ENCODE peak calls at places on chromosomes 3 and 15, in six cellular contexts. J, F, Q, S, I and L are unnamed samples.

GRCh38 chr3:7396534-7396933 is 535.6 kb downstream of the GRM7 start:
- DNase-seq in J (no peak), Q (no peak), F (no peak), I (no peak), S (no peak), L (no peak)

GRCh38 chr15:63945838-63946298 is 100.4 kb downstream of the DAPK2 start:
- DNase-seq in J (no peak), Q (peak; percentile 89), F (no peak), I (no peak), S (peak; percentile 22), L (no peak)

GRCh38 chr15:43774062-43774461 is 2.7 kb downstream of the ELL3 start:
- DNase-seq in F (no peak), I (no peak), Q (no peak), J (no peak), S (no peak), L (no peak)

GRCh38 chr15:98901438-98901837 is 106.2 kb downstream of the PGPEP1L start:
- DNase-seq in Q (no peak), J (no peak), F (no peak), S (no peak), I (no peak), L (no peak)

GRCh38 chr3:79236488-79236887 is 531.3 kb downstream of the ROBO1 start:
- DNase-seq in S (no peak), Q (no peak), J (no peak), F (no peak), I (no peak), L (no peak)

GRCh38 chr15:57685316-57685715 is 21.2 kb upstream of the POLR2M start:
- DNase-seq in S (no peak), F (no peak), Q (no peak), I (no peak), J (no peak), L (no peak)

GRCh38 chr3:101840066-101840465 is 9.2 kb upstream of the NFKBIZ start:
- DNase-seq in F (no peak), S (no peak), I (no peak), Q (no peak), J (no peak), L (no peak)

GRCh38 chr3:27213450-27213849 is 155.7 kb downstream of the NEK10 start:
- DNase-seq in F (no peak), J (no peak), I (no peak), S (no peak), Q (no peak), L (no peak)

GRCh38 chr15:100094127-100094510 is 247.7 kb downstream of the ADAMTS17 start:
- DNase-seq in Q (no peak), J (no peak), S (no peak), F (no peak), I (no peak), L (no peak)

GRCh38 chr3:45623846-45624245 is 29.3 kb downstream of the LIMD1 start:
- DNase-seq in S (no peak), Q (no peak), I (no peak), F (no peak), J (no peak), L (no peak)

GRCh38 chr3:12948891-12949711 is 107.7 kb upstream of the RPL32 start:
- DNase-seq in F (no peak), J (no peak), S (no peak), Q (no peak), I (no peak), L (no peak)

GRCh38 chr3:61631108-61631769 is 69.9 kb downstream of the PTPRG start:
- DNase-seq in F (no peak), J (no peak), S (no peak), Q (no peak), I (no peak), L (no peak)

GRCh38 chr15:30922469-30923311 is 19.0 kb downstream of the FAN1 start:
- DNase-seq in F (no peak), Q (no peak), J (no peak), I (no peak), S (peak; percentile 32), L (no peak)

GRCh38 chr15:70833897-70834765 is 19.8 kb downstream of the LARP6 start:
- DNase-seq in S (no peak), F (no peak), I (no peak), Q (peak; percentile 81), J (no peak), L (no peak)

GRCh38 chr3:8981296-8981695 is 18.0 kb upstream of the RAD18 start:
- DNase-seq in J (no peak), I (no peak), F (no peak), Q (no peak), S (no peak), L (no peak)

GRCh38 chr15:77986891-77987764 is 90.4 kb downstream of the TBC1D2B start:
- DNase-seq in Q (no peak), S (no peak), F (no peak), I (no peak), J (no peak), L (no peak)

GRCh38 chr3:186991470-186991869 is 61.1 kb downstream of the ST6GAL1 start:
- DNase-seq in F (no peak), Q (no peak), J (no peak), I (no peak), S (no peak), L (no peak)

GRCh38 chr15:81113204-81113657 is 20.8 kb upstream of the CFAP161 start:
- DNase-seq in F (no peak), I (no peak), Q (no peak), J (no peak), S (no peak), L (no peak)

GRCh38 chr3:141449424-141449823 is 37.4 kb upstream of the RASA2 start:
- DNase-seq in S (no peak), I (no peak), Q (no peak), J (no peak), F (no peak), L (no peak)
- H3K4me1 ChIP-seq in S (no peaks in the 10 kb centered on the region), I (peaks cover 9% of the 10 kb centered on the region), Q (no peaks in the 10 kb centered on the region), J (peaks cover 19% of the 10 kb centered on the region), F (peaks cover 53% of the 10 kb centered on the region), L (no peaks in the 10 kb centered on the region)

GRCh38 chr15:101320501-101321052 is 25.5 kb upstream of the SNRPA1 start:
- DNase-seq in I (peak; percentile 54), Q (no peak), J (no peak), F (peak; percentile 75), S (no peak), L (no peak)
- H3K27me3 ChIP-seq in I (no peaks in the 10 kb centered on the region), Q (no peaks in the 10 kb centered on the region), J (no peaks in the 10 kb centered on the region), F (no peaks in the 10 kb centered on the region), S (no peaks in the 10 kb centered on the region), L (no peaks in the 10 kb centered on the region)

GRCh38 chr15:42577514-42578031 is 2.2 kb downstream of the STARD9 start:
- DNase-seq in S (no peak), F (no peak), Q (no peak), I (no peak), J (no peak), L (no peak)

GRCh38 chr15:42576776-42577175 is 1.4 kb downstream of the STARD9 start:
- DNase-seq in S (no peak), I (no peak), F (no peak), Q (no peak), J (no peak), L (peak; percentile 47)

GRCh38 chr15:42578984-42579537 is 3.7 kb downstream of the STARD9 start:
- DNase-seq in S (no peak), F (no peak), I (no peak), J (no peak), Q (no peak), L (no peak)

GRCh38 chr15:42576040-42576594 is 711 bp downstream of the STARD9 start:
- DNase-seq in J (no peak), S (no peak), I (no peak), Q (no peak), F (no peak), L (no peak)

DNA sequence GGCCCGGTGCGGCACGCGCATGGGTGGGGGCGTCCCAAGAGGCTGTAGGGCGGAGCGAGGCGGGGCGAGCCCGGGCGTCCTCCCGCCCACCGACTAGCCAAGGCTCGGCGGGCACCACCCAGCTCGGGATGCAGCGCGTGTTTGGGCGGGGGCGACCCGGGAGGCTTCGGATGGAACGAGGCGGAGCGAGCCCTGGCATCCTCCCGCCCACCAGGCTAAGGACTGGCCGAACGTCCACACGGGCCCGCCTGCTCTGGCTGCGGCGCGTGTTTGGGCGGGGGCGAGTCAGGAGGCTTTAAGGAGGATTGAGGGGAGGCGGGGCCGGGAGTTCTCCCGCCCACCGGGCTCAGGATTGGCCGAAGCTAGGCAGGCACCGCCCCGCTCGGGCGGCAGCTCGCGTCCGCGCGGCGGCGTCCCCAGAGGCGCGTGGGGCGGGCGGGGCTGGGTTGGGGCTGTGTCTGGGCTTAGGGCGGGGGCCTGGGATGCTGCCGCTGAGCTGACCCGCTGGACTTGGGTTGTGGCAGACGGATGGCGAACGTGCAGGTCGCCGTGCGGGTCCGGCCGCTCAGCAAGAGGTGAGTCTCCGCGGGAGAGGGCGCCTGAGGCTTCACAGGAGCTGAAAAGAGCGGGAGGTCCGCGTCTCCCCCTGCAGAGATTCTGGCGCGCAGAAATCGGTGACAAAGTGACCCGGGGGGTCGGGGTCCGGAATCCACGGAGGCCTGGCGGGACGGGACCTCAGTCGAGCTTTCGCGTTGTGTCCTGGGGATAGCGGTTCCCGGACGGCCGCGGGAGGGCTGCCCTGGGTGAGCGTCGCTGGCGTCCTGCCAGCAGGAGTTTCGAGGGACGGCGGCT is at the start of gene STARD9:
- DNase-seq in J (peak; percentile 93), I (peak; percentile 92), S (peak; percentile 98), F (peak; percentile 99), Q (peak; percentile 85), L (peak; percentile 99)
- TF ChIP-seq CTCF in J (no peak), I (no peak), S (no peak), F (peak; percentile 37), Q (no peak), L (no peak)

DNA sequence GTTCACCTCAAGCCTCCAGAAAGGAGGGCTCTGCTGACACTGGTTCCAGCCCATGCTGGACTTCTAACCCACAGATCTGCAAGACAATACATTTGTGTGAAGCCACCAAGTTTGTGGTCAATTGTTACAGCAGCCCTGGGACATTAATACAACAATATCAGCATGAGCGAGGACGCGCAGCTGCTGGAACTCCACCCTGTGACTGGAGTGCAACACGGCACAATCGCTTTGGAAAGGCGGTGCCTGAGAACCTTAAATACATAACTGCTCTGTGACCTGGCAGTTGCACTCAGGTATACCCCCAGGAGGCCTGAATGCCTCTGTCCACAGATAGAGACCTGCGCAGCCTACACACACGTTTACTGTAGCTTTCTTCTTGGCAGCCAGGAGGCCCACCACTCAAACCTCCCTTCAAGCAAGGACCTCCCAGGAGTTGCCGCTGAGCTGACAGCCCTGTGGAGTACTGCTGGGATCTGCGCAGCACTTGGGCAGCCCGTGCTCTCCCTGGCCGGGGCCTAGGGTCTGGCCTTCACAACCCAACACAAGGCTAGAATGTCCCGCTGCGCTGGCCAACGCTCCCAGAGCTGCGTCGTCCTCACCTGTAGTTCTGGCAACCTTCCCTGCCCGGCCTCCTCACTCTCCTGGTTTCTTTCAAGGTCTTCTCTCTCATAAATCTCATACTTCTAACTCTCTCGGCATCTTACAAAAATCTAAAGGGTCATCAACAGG is 8.3 kb downstream of the MRPS25 start:
- DNase-seq in F (no peak), J (no peak), Q (no peak), I (no peak), S (no peak), L (no peak)
- H3K4me1 ChIP-seq in F (no peaks in the 10 kb centered on the region), J (no peaks in the 10 kb centered on the region), Q (no peaks in the 10 kb centered on the region), I (no peaks in the 10 kb centered on the region), S (no peaks in the 10 kb centered on the region), L (no peaks in the 10 kb centered on the region)

GRCh38 chr3:10740954-10741353 is 75.1 kb upstream of the SLC6A11 start:
- DNase-seq in I (no peak), S (no peak), Q (no peak), J (no peak), F (no peak), L (no peak)
- H3K27me3 ChIP-seq in I (no peaks in the 10 kb centered on the region), S (no peaks in the 10 kb centered on the region), Q (peaks cover 68% of the 10 kb centered on the region), J (no peaks in the 10 kb centered on the region), F (no peaks in the 10 kb centered on the region), L (no peaks in the 10 kb centered on the region)